ENCODE peak calls at places on chromosomes 7 and 10, in six cellular contexts. One of them, this sample, is unnamed.

GRCh38 chr7:139066315-139066714 is 30.5 kb upstream of the ZC3HAV1L start:
- DNase-seq in SK-N-SH: no peak
- DNase-seq in GM12878: no peak
- DNase-seq in K562: no peak
- DNase-seq in HepG2: no peak
- DNase-seq in HCT116: no peak
- DNase-seq in this sample: no peak

GRCh38 chr10:69863580-69863979 is 61.9 kb downstream of the COL13A1 start:
- DNase-seq in K562: no peak
- DNase-seq in HepG2: no peak
- DNase-seq in GM12878: no peak
- DNase-seq in HCT116: no peak
- DNase-seq in SK-N-SH: no peak
- DNase-seq in this sample: no peak

GRCh38 chr7:46291064-46291463 is 370.0 kb upstream of the IGFBP3 start:
- DNase-seq in HepG2: no peak
- DNase-seq in K562: no peak
- DNase-seq in SK-N-SH: peak
- DNase-seq in HCT116: no peak
- DNase-seq in GM12878: peak
- DNase-seq in this sample: no peak

GRCh38 chr10:75782463-75783248 is 351.2 kb downstream of the LRMDA start:
- DNase-seq in K562: no peak
- DNase-seq in HCT116: no peak
- DNase-seq in GM12878: no peak
- DNase-seq in SK-N-SH: no peak
- DNase-seq in HepG2: no peak
- DNase-seq in this sample: no peak

GRCh38 chr10:131187886-131188285 is 123.6 kb downstream of the TCERG1L start:
- DNase-seq in K562: no peak
- DNase-seq in HepG2: no peak
- DNase-seq in SK-N-SH: no peak
- DNase-seq in HCT116: no peak
- DNase-seq in GM12878: no peak
- DNase-seq in this sample: no peak

GRCh38 chr7:43535810-43536585 is 46.9 kb upstream of the STK17A start:
- DNase-seq in SK-N-SH: no peak
- DNase-seq in HCT116: no peak
- DNase-seq in HepG2: no peak
- DNase-seq in K562: no peak
- DNase-seq in GM12878: no peak
- DNase-seq in this sample: no peak

GRCh38 chr10:19922236-19922963 is 106.2 kb downstream of the PLXDC2 start:
- DNase-seq in HCT116: no peak
- DNase-seq in GM12878: no peak
- DNase-seq in K562: no peak
- DNase-seq in HepG2: no peak
- DNase-seq in SK-N-SH: no peak
- DNase-seq in this sample: no peak

GRCh38 chr10:17671307-17671706 is 27.4 kb downstream of the STAM start:
- DNase-seq in GM12878: no peak
- DNase-seq in K562: no peak
- DNase-seq in SK-N-SH: no peak
- DNase-seq in HCT116: no peak
- DNase-seq in HepG2: peak
- DNase-seq in this sample: no peak

GRCh38 chr10:47116445-47116844 is 183.6 kb upstream of the GDF10 start:
- DNase-seq in HepG2: no peak
- DNase-seq in SK-N-SH: no peak
- DNase-seq in GM12878: no peak
- DNase-seq in HCT116: no peak
- DNase-seq in K562: no peak
- DNase-seq in this sample: no peak

GRCh38 chr10:614341-614664 is 75.2 kb downstream of the DIP2C start:
- DNase-seq in GM12878: no peak
- DNase-seq in HepG2: no peak
- DNase-seq in K562: no peak
- DNase-seq in SK-N-SH: no peak
- DNase-seq in HCT116: no peak
- DNase-seq in this sample: no peak

GRCh38 chr7:89998554-89998953 is 155.7 kb upstream of the STEAP1 start:
- DNase-seq in HCT116: no peak
- DNase-seq in K562: no peak
- DNase-seq in SK-N-SH: no peak
- DNase-seq in GM12878: no peak
- DNase-seq in HepG2: no peak
- DNase-seq in this sample: no peak

GRCh38 chr10:21334891-21335696 is 190.4 kb downstream of the SKIDA1 start:
- DNase-seq in GM12878: no peak
- DNase-seq in HepG2: peak
- DNase-seq in SK-N-SH: no peak
- DNase-seq in HCT116: no peak
- DNase-seq in K562: peak
- DNase-seq in this sample: no peak

GRCh38 chr7:114988755-114989154 is 66.9 kb downstream of the MDFIC start:
- DNase-seq in HepG2: no peak
- DNase-seq in HCT116: no peak
- DNase-seq in GM12878: no peak
- DNase-seq in SK-N-SH: no peak
- DNase-seq in K562: no peak
- DNase-seq in this sample: no peak

GRCh38 chr10:24518981-24519597 is 204.6 kb downstream of the ARHGAP21 start:
- DNase-seq in K562: peak
- DNase-seq in GM12878: no peak
- DNase-seq in HCT116: peak
- DNase-seq in SK-N-SH: peak
- DNase-seq in HepG2: peak
- DNase-seq in this sample: peak

GRCh38 chr10:3779146-3779707 is 5.8 kb downstream of the KLF6 start:
- DNase-seq in GM12878: no peak
- DNase-seq in HepG2: no peak
- DNase-seq in HCT116: no peak
- DNase-seq in SK-N-SH: no peak
- DNase-seq in K562: no peak
- DNase-seq in this sample: no peak

GRCh38 chr10:48600645-48601505 is 4.0 kb downstream of the ARHGAP22 start:
- DNase-seq in SK-N-SH: no peak
- DNase-seq in HCT116: no peak
- DNase-seq in GM12878: no peak
- DNase-seq in K562: no peak
- DNase-seq in HepG2: no peak
- DNase-seq in this sample: no peak

GRCh38 chr7:116571037-116571436 is 46.2 kb downstream of the CAV1 start:
- DNase-seq in HCT116: no peak
- DNase-seq in GM12878: no peak
- DNase-seq in SK-N-SH: no peak
- DNase-seq in K562: no peak
- DNase-seq in HepG2: no peak
- DNase-seq in this sample: no peak

GRCh38 chr7:64558781-64559180 is 4.1 kb downstream of the ZNF680 start:
- DNase-seq in HepG2: no peak
- DNase-seq in SK-N-SH: no peak
- DNase-seq in GM12878: no peak
- DNase-seq in K562: no peak
- DNase-seq in HCT116: no peak
- DNase-seq in this sample: no peak

GRCh38 chr7:44733708-44734481 is 14.8 kb upstream of the ZMIZ2 start:
- DNase-seq in GM12878: no peak
- DNase-seq in HCT116: peak
- DNase-seq in K562: no peak
- DNase-seq in SK-N-SH: no peak
- DNase-seq in HepG2: no peak
- DNase-seq in this sample: no peak

GRCh38 chr10:48658243-48658888 is 26.3 kb upstream of the WDFY4 start:
- DNase-seq in GM12878: no peak
- DNase-seq in K562: peak
- DNase-seq in SK-N-SH: peak
- DNase-seq in HepG2: peak
- DNase-seq in HCT116: peak
- DNase-seq in this sample: peak

GRCh38 chr10:129694633-129695356 is 227.8 kb downstream of the MGMT start:
- DNase-seq in K562: no peak
- DNase-seq in GM12878: no peak
- DNase-seq in SK-N-SH: no peak
- DNase-seq in HCT116: no peak
- DNase-seq in HepG2: no peak
- DNase-seq in this sample: no peak

GRCh38 chr10:76874151-76874550 is 763.5 kb downstream of the KCNMA1 start:
- DNase-seq in GM12878: no peak
- DNase-seq in HepG2: no peak
- DNase-seq in SK-N-SH: no peak
- DNase-seq in HCT116: no peak
- DNase-seq in K562: no peak
- DNase-seq in this sample: no peak

GRCh38 chr10:67115972-67116371 is 190.1 kb downstream of the LRRTM3 start:
- DNase-seq in SK-N-SH: no peak
- DNase-seq in GM12878: no peak
- DNase-seq in HCT116: peak
- DNase-seq in HepG2: no peak
- DNase-seq in K562: no peak
- DNase-seq in this sample: no peak

GRCh38 chr7:30136743-30137485 is 2.1 kb downstream of the MTURN start:
- DNase-seq in HepG2: no peak
- DNase-seq in GM12878: no peak
- DNase-seq in K562: no peak
- DNase-seq in SK-N-SH: no peak
- DNase-seq in HCT116: no peak
- DNase-seq in this sample: no peak
- TF ChIP-seq JUND in HepG2: no peak
- TF ChIP-seq JUND in GM12878: no peak
- TF ChIP-seq JUND in K562: no peak
- TF ChIP-seq JUND in SK-N-SH: no peak
- TF ChIP-seq JUND in HCT116: no peak
- TF ChIP-seq JUND in this sample: no peak

GRCh38 chr7:17269345-17270221 is 28.9 kb upstream of the AHR start:
- DNase-seq in HepG2: no peak
- DNase-seq in K562: no peak
- DNase-seq in HCT116: no peak
- DNase-seq in SK-N-SH: no peak
- DNase-seq in GM12878: no peak
- DNase-seq in this sample: no peak
- TF ChIP-seq JUND in HepG2: no peak
- TF ChIP-seq JUND in K562: no peak
- TF ChIP-seq JUND in HCT116: no peak
- TF ChIP-seq JUND in SK-N-SH: no peak
- TF ChIP-seq JUND in GM12878: no peak
- TF ChIP-seq JUND in this sample: no peak

GRCh38 chr7:135965602-135966001 is 11.6 kb downstream of the MTPN start:
- DNase-seq in GM12878: peak
- DNase-seq in SK-N-SH: no peak
- DNase-seq in HepG2: no peak
- DNase-seq in HCT116: no peak
- DNase-seq in K562: no peak
- DNase-seq in this sample: no peak

GRCh38 chr7:135964254-135964653 is 12.9 kb downstream of the MTPN start:
- DNase-seq in HepG2: no peak
- DNase-seq in SK-N-SH: no peak
- DNase-seq in GM12878: no peak
- DNase-seq in HCT116: no peak
- DNase-seq in K562: no peak
- DNase-seq in this sample: no peak

GRCh38 chr7:135966341-135967043 is 10.7 kb downstream of the MTPN start:
- DNase-seq in HCT116: no peak
- DNase-seq in HepG2: no peak
- DNase-seq in GM12878: no peak
- DNase-seq in SK-N-SH: no peak
- DNase-seq in K562: no peak
- DNase-seq in this sample: no peak

GRCh38 chr7:135962802-135963201 is 14.4 kb downstream of the MTPN start:
- DNase-seq in K562: no peak
- DNase-seq in GM12878: no peak
- DNase-seq in HepG2: peak
- DNase-seq in HCT116: no peak
- DNase-seq in SK-N-SH: no peak
- DNase-seq in this sample: no peak

DNA sequence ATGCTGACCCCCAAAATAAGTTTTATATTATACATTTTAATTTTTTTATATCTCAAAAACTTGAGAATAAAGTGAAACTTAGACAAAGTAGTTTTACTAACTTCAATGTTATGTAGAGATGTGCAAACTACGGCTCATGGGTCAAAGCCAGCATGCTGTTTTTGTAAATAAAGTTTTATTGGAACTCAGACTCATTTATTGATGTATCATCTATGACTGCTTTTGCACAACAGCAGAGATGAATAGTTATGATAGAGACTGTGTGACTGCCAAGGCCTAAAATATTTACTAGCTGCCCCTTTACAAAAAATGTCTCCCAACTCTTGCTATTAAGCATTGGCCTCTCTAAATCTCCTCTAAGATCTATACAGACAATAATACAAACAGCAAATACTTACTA is 12.4 kb downstream of the MTPN start:
- DNase-seq in GM12878: no peak
- DNase-seq in HCT116: no peak
- DNase-seq in K562: no peak
- DNase-seq in SK-N-SH: no peak
- DNase-seq in HepG2: no peak
- DNase-seq in this sample: no peak
- TF ChIP-seq JUND in GM12878: no peak
- TF ChIP-seq JUND in HCT116: no peak
- TF ChIP-seq JUND in K562: no peak
- TF ChIP-seq JUND in SK-N-SH: no peak
- TF ChIP-seq JUND in HepG2: no peak
- TF ChIP-seq JUND in this sample: no peak

GRCh38 chr10:123021517-123021916 is 12.7 kb downstream of the ACADSB start:
- DNase-seq in HepG2: peak
- DNase-seq in HCT116: peak
- DNase-seq in GM12878: no peak
- DNase-seq in SK-N-SH: no peak
- DNase-seq in K562: no peak
- DNase-seq in this sample: no peak
- TF ChIP-seq JUND in HepG2: no peak
- TF ChIP-seq JUND in HCT116: no peak
- TF ChIP-seq JUND in GM12878: no peak
- TF ChIP-seq JUND in SK-N-SH: no peak
- TF ChIP-seq JUND in K562: no peak
- TF ChIP-seq JUND in this sample: no peak

GRCh38 chr7:140517546-140518369 is 38.5 kb upstream of the MKRN1 start:
- DNase-seq in HepG2: peak
- DNase-seq in HCT116: peak
- DNase-seq in GM12878: peak
- DNase-seq in SK-N-SH: peak
- DNase-seq in K562: peak
- DNase-seq in this sample: peak
- TF ChIP-seq JUND in HepG2: no peak
- TF ChIP-seq JUND in HCT116: no peak
- TF ChIP-seq JUND in GM12878: no peak
- TF ChIP-seq JUND in SK-N-SH: no peak
- TF ChIP-seq JUND in K562: peak
- TF ChIP-seq JUND in this sample: no peak